ENCODE peak calls at places on chromosomes 4 and X, in nine cellular contexts. C is AG04449, Z is GM13976, I is caudate nucleus, V is GDM1, L is activated T-cell treated with anti-CD3 and anti-CD28 coated beads for 1 hour, B is Right ventricle myocardium superior, K is MCF 10A, R is type B pancreatic cell. F is an unnamed sample.

GRCh38 chrX:43836435-43837184 is 45.6 kb downstream of the MAOB start:
- DNase-seq in C (no peak), Z (peak), I (no peak), V (no peak), L (no peak), B (no peak), K (peak), R (no peak), F (no peak)

GRCh38 chr4:174254613-174255012 is 28.9 kb downstream of the FBXO8 start:
- DNase-seq in C (no peak), Z (no peak), I (no peak), V (no peak), L (no peak), B (no peak), K (no peak), R (no peak), F (no peak)

GRCh38 chrX:103831342-103831802 is 685 bp downstream of the RAB9B start:
- DNase-seq in C (no peak), Z (peak), I (no peak), V (peak), L (peak), B (no peak), K (peak), R (no peak), F (no peak)

GRCh38 chr4:18630218-18631110 is 608.9 kb upstream of the LCORL start:
- DNase-seq in C (no peak), Z (no peak), I (no peak), V (no peak), L (no peak), B (no peak), K (no peak), R (no peak), F (no peak)

GRCh38 chr4:111959202-111959601 is 186.1 kb upstream of the FAM241A start:
- DNase-seq in C (no peak), Z (no peak), I (no peak), V (no peak), L (no peak), B (no peak), K (peak), R (no peak), F (no peak)

GRCh38 chr4:1208266-1208961 is 36.0 kb upstream of the SPON2 start:
- DNase-seq in C (no peak), Z (no peak), I (no peak), V (no peak), L (no peak), B (peak), K (no peak), R (no peak), F (no peak)

GRCh38 chr4:151807220-151807619 is 46.4 kb upstream of the GATB start:
- DNase-seq in C (no peak), Z (no peak), I (no peak), V (no peak), L (no peak), B (peak), K (no peak), R (no peak), F (no peak)

GRCh38 chrX:48695524-48695875 is 1.0 kb upstream of the SUV39H1 start:
- DNase-seq in C (no peak), Z (no peak), I (no peak), V (no peak), L (no peak), B (no peak), K (no peak), R (no peak), F (no peak)

GRCh38 chr4:186192068-186192751 is 843 bp downstream of the CYP4V2 start:
- DNase-seq in C (no peak), Z (no peak), I (no peak), V (no peak), L (peak), B (no peak), K (peak), R (no peak), F (no peak)

GRCh38 chrX:155334486-155335316 is at the start of gene CLIC2:
- DNase-seq in C (peak), Z (no peak), I (no peak), V (no peak), L (no peak), B (peak), K (peak), R (no peak), F (no peak)

GRCh38 chr4:186760576-186760975 is 36.9 kb upstream of the FAT1 start:
- DNase-seq in C (peak), Z (no peak), I (no peak), V (no peak), L (no peak), B (no peak), K (peak), R (no peak), F (no peak)

GRCh38 chrX:119826399-119826959 is 26.3 kb downstream of the UPF3B start:
- DNase-seq in C (no peak), Z (peak), I (no peak), V (no peak), L (no peak), B (no peak), K (peak), R (no peak), F (no peak)

GRCh38 chr4:37735578-37735977 is 49.4 kb upstream of the RELL1 start:
- DNase-seq in C (no peak), Z (no peak), I (no peak), V (no peak), L (no peak), B (no peak), K (no peak), R (no peak), F (no peak)